ENCODE peak calls at places on chromosomes 7 and 10, in ten cellular contexts. H is transverse colon; A is OCI-LY7; Y is colonic mucosa; F is kidney; R is cardiac muscle cell; X is ovary; V is hepatocyte; I is PC-9; G is CD4-positive, alpha-beta memory T cell. D is an unnamed sample.

GRCh38 chr10:96645191-96645721 is 58.4 kb upstream of the TM9SF3 start:
- DNase-seq in Y (no peak), G (no peak), V (no peak), R (no peak), I (no peak), A (no peak), X (no peak), H (peak; percentile 19), F (no peak), D (no peak)

GRCh38 chr7:132275384-132275783 is 300.9 kb downstream of the PLXNA4 start:
- DNase-seq in F (no peak), I (no peak), H (no peak), G (no peak), X (no peak), R (no peak), V (no peak), Y (no peak), A (no peak), D (no peak)

GRCh38 chr7:110775046-110775445 is 315.9 kb upstream of the LRRN3 start:
- DNase-seq in H (no peak), V (no peak), X (no peak), Y (no peak), F (no peak), G (no peak), I (no peak), R (no peak), A (no peak), D (no peak)

GRCh38 chr7:27107901-27108381 is 5.5 kb upstream of the HOXA2 start:
- DNase-seq in H (no peak), R (no peak), Y (no peak), G (no peak), A (no peak), X (no peak), I (no peak), F (peak; percentile 80), V (no peak), D (no peak)

GRCh38 chr7:34425631-34426384 is 232.2 kb upstream of the NPSR1 start:
- DNase-seq in R (no peak), I (no peak), Y (no peak), X (no peak), A (no peak), G (no peak), V (no peak), F (no peak), H (no peak), D (no peak)

GRCh38 chr7:115349635-115350034 is 427.7 kb downstream of the MDFIC start:
- DNase-seq in I (no peak), X (no peak), H (no peak), Y (no peak), F (no peak), R (no peak), V (no peak), A (no peak), G (no peak), D (no peak)

GRCh38 chr10:15439381-15439837 is 68.3 kb upstream of the FAM171A1 start:
- DNase-seq in Y (no peak), G (no peak), H (peak; percentile 19), I (no peak), R (peak; percentile 49), X (peak; percentile 60), V (peak; percentile 54), F (peak; percentile 74), A (no peak), D (peak; percentile 21)

GRCh38 chr7:134058980-134059379 is 68.2 kb upstream of the LRGUK start:
- DNase-seq in H (no peak), G (no peak), Y (no peak), I (no peak), A (no peak), F (no peak), V (no peak), R (peak; percentile 64), X (no peak), D (no peak)

GRCh38 chr7:127850195-127850594 is 181.0 kb downstream of the LRRC4 start:
- DNase-seq in G (no peak), H (no peak), X (no peak), V (no peak), I (no peak), R (no peak), Y (no peak), A (no peak), F (no peak), D (no peak)

GRCh38 chr10:86795353-86795752 is 38.9 kb downstream of the BMPR1A start:
- DNase-seq in I (peak; percentile 36), X (no peak), H (no peak), R (peak; percentile 79), Y (no peak), V (peak; percentile 41), A (no peak), G (no peak), F (no peak), D (no peak)

GRCh38 chr7:123769371-123769770 is 20.6 kb upstream of the WASL start:
- DNase-seq in G (no peak), X (peak; percentile 44), R (no peak), I (no peak), H (no peak), A (no peak), Y (no peak), F (no peak), V (no peak), D (peak; percentile 17)

GRCh38 chr7:55024776-55025175 is 6.0 kb downstream of the EGFR start:
- DNase-seq in V (no peak), F (no peak), G (no peak), X (no peak), H (no peak), Y (no peak), R (no peak), A (no peak), I (no peak), D (no peak)

DNA sequence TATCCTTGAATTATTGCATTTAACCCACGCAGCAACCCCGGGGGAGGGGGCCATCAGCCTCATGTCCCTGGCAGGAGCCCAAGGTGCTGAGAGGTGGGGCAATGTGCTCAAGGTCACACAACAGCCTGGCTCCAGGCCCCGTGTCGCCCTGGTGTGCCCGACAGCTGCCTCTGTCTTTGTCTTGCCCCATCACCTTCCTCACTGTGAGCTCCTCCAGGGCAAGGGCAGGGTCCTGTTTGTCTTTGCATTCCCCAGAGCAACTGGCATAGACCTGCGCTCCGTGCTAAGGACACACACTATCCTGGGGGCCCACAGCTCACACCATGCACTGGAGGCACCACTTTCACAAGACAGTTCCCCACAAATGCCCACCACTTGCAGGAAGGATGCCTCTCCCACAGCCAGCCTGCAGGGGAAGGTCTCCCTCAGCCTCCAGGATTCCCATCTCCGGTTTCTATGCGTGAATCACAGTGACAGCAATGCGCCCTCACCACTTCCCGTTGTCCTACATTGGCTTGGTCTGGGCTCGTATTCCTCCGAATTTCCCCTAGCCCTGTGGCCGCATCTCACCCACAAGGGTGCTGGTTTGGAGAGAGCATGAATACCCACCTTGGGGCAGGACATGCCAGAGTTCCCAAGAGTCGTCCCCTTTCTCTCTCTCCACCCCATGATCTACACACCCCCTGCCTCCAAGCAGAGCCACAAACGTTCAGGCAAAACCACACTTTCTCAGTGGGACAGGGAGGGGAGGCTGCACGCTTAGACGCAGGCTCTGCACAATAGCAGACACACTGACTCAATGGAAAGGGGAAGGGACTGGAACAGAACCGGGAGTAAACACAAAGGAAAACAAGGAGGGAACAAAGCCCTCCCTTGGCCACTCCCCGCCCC is 10.3 kb downstream of the ITPRIP start:
- DNase-seq in G (no peak), F (peak; percentile 54), I (no peak), Y (no peak), R (no peak), A (no peak), V (peak; percentile 44), H (no peak), X (peak; percentile 61), D (no peak)
- H3K4me1 ChIP-seq in G (peaks cover 100% of the 10 kb centered on the region), F (peaks cover 75% of the 10 kb centered on the region), I (peaks cover 60% of the 10 kb centered on the region), Y (peaks cover 34% of the 10 kb centered on the region), R (peaks cover 58% of the 10 kb centered on the region), A (peaks cover 43% of the 10 kb centered on the region), V (peaks cover 54% of the 10 kb centered on the region), H (peaks cover 98% of the 10 kb centered on the region), X (peaks cover 55% of the 10 kb centered on the region), D (peaks cover 80% of the 10 kb centered on the region)

GRCh38 chr7:121394709-121395140 is 1.4 kb downstream of the FAM3C start:
- DNase-seq in H (no peak), Y (no peak), F (no peak), R (no peak), G (no peak), X (no peak), A (no peak), I (no peak), V (peak; percentile 31), D (no peak)
- H3K27ac ChIP-seq in H (no peak overlapping the region), Y (no peak overlapping the region), F (peak overlapping the region; percentile 47), R (no peak overlapping the region), G (no peak overlapping the region), X (no peak overlapping the region), A (no peak overlapping the region), I (no peak overlapping the region), V (peak overlapping the region; percentile 94), D (no peak overlapping the region)

DNA sequence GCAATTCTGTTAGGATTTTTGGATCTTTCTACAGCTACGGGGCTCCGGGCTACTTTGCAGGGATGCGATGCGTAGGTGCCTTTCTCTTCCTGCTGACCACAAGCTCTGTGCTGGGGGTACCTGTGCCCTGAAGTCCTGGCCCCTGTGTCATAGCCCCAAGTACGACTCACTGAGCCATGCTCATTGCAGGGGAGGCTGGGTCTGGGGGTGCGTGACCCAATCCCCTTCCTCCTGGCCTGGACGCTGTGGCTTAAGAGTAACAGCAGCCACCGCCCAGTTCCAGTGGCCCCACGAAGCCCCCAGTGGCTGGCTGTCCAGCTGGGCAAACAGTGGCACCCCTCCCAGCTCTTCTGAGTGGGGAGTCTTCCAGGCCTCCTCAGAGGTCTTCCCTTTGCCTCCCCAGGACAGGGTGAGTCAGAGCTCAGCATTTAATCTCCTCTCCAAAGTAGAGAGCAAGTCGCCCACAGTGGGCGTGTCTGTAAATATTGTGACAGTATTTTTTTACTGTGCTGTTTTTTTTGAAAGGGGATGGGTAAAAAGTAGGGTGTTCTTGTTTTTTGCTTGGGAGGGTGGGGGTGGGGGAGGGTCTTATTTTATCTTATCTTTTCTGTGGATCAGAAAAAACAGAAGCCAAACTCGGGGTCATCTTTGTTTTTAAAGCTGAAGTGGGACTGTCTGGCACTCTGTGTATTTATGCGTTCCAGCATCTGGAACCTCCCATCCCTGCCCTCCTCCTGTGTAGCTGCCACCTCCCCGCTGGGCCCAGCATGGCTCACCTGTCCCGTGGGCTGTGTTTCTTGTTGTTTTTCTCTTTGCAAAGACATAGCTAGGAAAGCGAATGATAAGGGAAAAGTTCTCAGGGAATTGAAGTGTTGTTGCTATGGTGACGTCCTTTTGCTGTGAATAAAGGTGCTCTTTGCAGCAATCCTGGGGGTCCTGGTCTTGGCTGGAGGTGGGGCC is 8.2 kb downstream of the LFNG start:
- DNase-seq in Y (peak; percentile 81), A (no peak), R (no peak), V (peak; percentile 82), I (peak; percentile 82), X (no peak), G (peak; percentile 45), H (peak; percentile 66), F (peak; percentile 74), D (peak; percentile 45)
- H3K4me1 ChIP-seq in Y (peaks cover 68% of the 10 kb centered on the region), A (peaks cover 32% of the 10 kb centered on the region), R (peaks cover 7% of the 10 kb centered on the region), V (peaks cover 50% of the 10 kb centered on the region), I (peaks cover 86% of the 10 kb centered on the region), X (peaks cover 4% of the 10 kb centered on the region), G (peaks cover 86% of the 10 kb centered on the region), H (peaks cover 97% of the 10 kb centered on the region), F (peaks cover 14% of the 10 kb centered on the region), D (peaks cover 12% of the 10 kb centered on the region)

DNA sequence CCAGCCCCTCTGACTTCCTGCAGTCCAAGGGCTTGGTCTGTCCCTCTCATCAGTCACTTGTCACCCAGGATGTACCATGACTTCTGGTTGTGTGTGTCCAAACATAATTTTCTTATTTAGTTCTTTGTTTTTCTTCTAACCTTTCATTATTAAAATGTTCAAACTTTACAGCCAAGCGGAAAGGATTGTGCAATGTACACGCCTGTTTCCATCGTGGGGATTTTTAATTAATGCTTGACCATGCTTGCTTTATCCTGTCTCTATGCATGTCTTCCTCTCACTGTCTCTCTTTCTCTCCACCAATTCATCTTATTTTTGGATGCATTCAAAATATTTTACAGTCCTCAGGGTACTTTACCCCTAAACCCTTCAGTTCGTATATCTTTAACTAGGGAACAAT is 26.2 kb upstream of the ZNF488 start:
- DNase-seq in R (no peak), I (no peak), H (no peak), Y (no peak), F (no peak), X (no peak), A (no peak), G (no peak), V (no peak), D (no peak)
- H3K27ac ChIP-seq in R (no peak overlapping the region), I (no peak overlapping the region), H (no peak overlapping the region), Y (no peak overlapping the region), F (no peak overlapping the region), X (no peak overlapping the region), A (no peak overlapping the region), G (no peak overlapping the region), V (no peak overlapping the region), D (no peak overlapping the region)